ENCODE peak calls at places on chromosomes 2 and 18, in five cellular contexts. K is HepG2, E is GM12878, G is K562, P is H1. D is an unnamed sample.

GRCh38 chr2:235493775-235494715 is at the start of gene AGAP1:
- DNase-seq in K (peak; percentile 74), E (no peak), G (peak; percentile 82), P (peak; percentile 56), D (peak; percentile 46)

GRCh38 chr2:60260646-60261296 is 292.7 kb downstream of the BCL11A start:
- DNase-seq in K (no peak), E (no peak), G (no peak), P (no peak), D (peak; percentile 6)

GRCh38 chr2:118665784-118666529 is 181.5 kb downstream of the EN1 start:
- DNase-seq in K (no peak), E (no peak), G (no peak), P (no peak), D (no peak)

GRCh38 chr18:7662866-7663265 is 95.8 kb downstream of the PTPRM start:
- DNase-seq in K (no peak), E (no peak), G (no peak), P (no peak), D (no peak)

GRCh38 chr2:84247532-84247931 is 211.5 kb downstream of the SUCLG1 start:
- DNase-seq in K (peak; percentile 16), E (no peak), G (no peak), P (no peak), D (no peak)

GRCh38 chr2:79512442-79513401 is at the start of gene CTNNA2:
- DNase-seq in K (peak; percentile 46), E (no peak), G (peak; percentile 96), P (peak; percentile 83), D (no peak)

GRCh38 chr2:7020059-7020458 is 102.8 kb downstream of the RNF144A start:
- DNase-seq in K (no peak), E (no peak), G (no peak), P (no peak), D (no peak)

GRCh38 chr2:100990166-100990565 is 11.9 kb upstream of the RPL31 start:
- DNase-seq in K (no peak), E (no peak), G (no peak), P (no peak), D (no peak)

GRCh38 chr2:117523267-117523666 is 291.2 kb upstream of the DDX18 start:
- DNase-seq in K (no peak), E (no peak), G (no peak), P (no peak), D (no peak)

GRCh38 chr18:1014951-1015627 is 110.4 kb downstream of the ADCYAP1 start:
- DNase-seq in K (no peak), E (no peak), G (no peak), P (no peak), D (no peak)

GRCh38 chr18:60649816-60650215 is 277.2 kb upstream of the MC4R start:
- DNase-seq in K (no peak), E (no peak), G (no peak), P (no peak), D (no peak)

GRCh38 chr2:11598228-11598731 is 64.4 kb downstream of the GREB1 start:
- DNase-seq in K (no peak), E (no peak), G (no peak), P (no peak), D (no peak)

GRCh38 chr2:191366199-191366598 is 121.0 kb downstream of the MYO1B start:
- DNase-seq in K (no peak), E (no peak), G (no peak), P (no peak), D (no peak)

GRCh38 chr2:178700922-178701342 is 106.3 kb downstream of the TTN start:
- DNase-seq in K (peak; percentile 20), E (no peak), G (peak; percentile 49), P (no peak), D (peak; percentile 15)

GRCh38 chr2:112803691-112804521 is 19.6 kb upstream of the IL1A start:
- DNase-seq in K (peak; percentile 92), E (no peak), G (peak; percentile 31), P (no peak), D (no peak)

GRCh38 chr2:63862802-63863201 is 21.1 kb downstream of the UGP2 start:
- DNase-seq in K (peak; percentile 67), E (no peak), G (no peak), P (no peak), D (peak; percentile 70)

GRCh38 chr2:182379235-182379634 is 47.6 kb downstream of the PDE1A start:
- DNase-seq in K (no peak), E (no peak), G (no peak), P (no peak), D (no peak)

GRCh38 chr2:144553379-144553778 is 33.5 kb upstream of the ZEB2 start:
- DNase-seq in K (no peak), E (no peak), G (no peak), P (no peak), D (no peak)

GRCh38 chr2:133166024-133166423 is 402.2 kb downstream of the NCKAP5 start:
- DNase-seq in K (no peak), E (no peak), G (no peak), P (no peak), D (no peak)

GRCh38 chr2:192394605-192395004 is 199.9 kb upstream of the TMEFF2 start:
- DNase-seq in K (no peak), E (no peak), G (no peak), P (no peak), D (no peak)

GRCh38 chr2:161961046-161961445 is 113.0 kb downstream of the DPP4 start:
- DNase-seq in K (no peak), E (no peak), G (no peak), P (no peak), D (no peak)

GRCh38 chr2:212736327-212736726 is 197.7 kb upstream of the ERBB4 start:
- DNase-seq in K (no peak), E (no peak), G (no peak), P (no peak), D (no peak)

GRCh38 chr2:191114403-191114886 is 36.3 kb downstream of the STAT4 start:
- DNase-seq in K (no peak), E (peak; percentile 55), G (no peak), P (no peak), D (no peak)

GRCh38 chr2:140814141-140814540 is 1316.7 kb downstream of the LRP1B start:
- DNase-seq in K (no peak), E (no peak), G (no peak), P (no peak), D (no peak)

GRCh38 chr2:177383935-177384334 is 8.6 kb upstream of the AGPS start:
- DNase-seq in K (no peak), E (no peak), G (no peak), P (no peak), D (no peak)

GRCh38 chr2:14673351-14673875 is 40.9 kb downstream of the LRATD1 start:
- DNase-seq in K (no peak), E (no peak), G (no peak), P (no peak), D (no peak)

DNA sequence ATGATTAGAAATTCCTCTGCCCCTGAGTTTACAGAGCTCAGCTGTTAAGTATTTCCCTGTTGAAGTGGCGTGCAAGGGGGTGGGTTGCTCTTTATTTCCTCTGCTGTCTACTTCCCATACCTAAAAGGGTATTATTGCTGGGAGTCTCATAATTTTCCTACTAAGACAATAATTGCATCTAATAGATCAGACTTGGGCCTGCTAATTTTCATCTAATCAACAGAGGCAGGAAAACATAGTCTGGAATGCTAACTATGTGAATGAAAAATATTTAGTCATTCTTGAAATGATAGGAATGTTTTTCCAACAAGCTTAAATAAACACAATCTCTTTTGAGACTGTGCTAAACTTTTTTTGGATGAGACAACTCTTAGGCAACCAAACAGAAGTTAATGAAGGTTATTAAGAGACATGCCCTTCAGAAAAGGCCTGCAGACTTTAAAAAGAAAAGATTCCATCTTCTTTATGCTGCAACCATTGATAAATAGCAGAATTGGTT is 111.4 kb downstream of the FEZ2 start:
- DNase-seq in K (peak; percentile 79), E (no peak), G (no peak), P (no peak), D (no peak)
- H3K4me1 ChIP-seq in K (peaks cover 71% of the 10 kb centered on the region), E (no peaks in the 10 kb centered on the region), G (no peaks in the 10 kb centered on the region), P (no peaks in the 10 kb centered on the region), D (peaks cover 34% of the 10 kb centered on the region)

GRCh38 chr18:79863946-79864725 is 66.4 kb downstream of the KCNG2 start:
- DNase-seq in K (no peak), E (no peak), G (no peak), P (no peak), D (no peak)
- TF ChIP-seq ATF3 in K (no peak), E (no peak), G (no peak), P (no peak), D (no peak)

GRCh38 chr2:102668171-102668570 is 48.8 kb downstream of the SLC9A2 start:
- DNase-seq in K (no peak), E (no peak), G (no peak), P (no peak), D (no peak)
- H3K4me1 ChIP-seq in K (no peaks in the 10 kb centered on the region), E (no peaks in the 10 kb centered on the region), G (no peaks in the 10 kb centered on the region), P (no peaks in the 10 kb centered on the region), D (peaks cover 4% of the 10 kb centered on the region)

GRCh38 chr2:106885326-106885725 is 641 bp downstream of the ST6GAL2 start:
- DNase-seq in K (no peak), E (no peak), G (no peak), P (no peak), D (no peak)
- TF ChIP-seq ATF3 in K (no peak), E (no peak), G (no peak), P (no peak), D (no peak)

GRCh38 chr18:44309185-44309584 is 371.5 kb upstream of the SETBP1 start:
- DNase-seq in K (no peak), E (no peak), G (no peak), P (no peak), D (no peak)
- H3K4me1 ChIP-seq in K (no peaks in the 10 kb centered on the region), E (no peaks in the 10 kb centered on the region), G (no peaks in the 10 kb centered on the region), P (no peaks in the 10 kb centered on the region), D (no peaks in the 10 kb centered on the region)

D was measured in HCT116.